ENCODE peak calls at places on chromosomes 12 and 14, in five cellular contexts. Y is Calu3, X is mucosa of descending colon, O is WTC11, R is fibroblast of mammary gland. C is an unnamed sample.

GRCh38 chr12:15423629-15424028 is 101.3 kb downstream of the PTPRO start:
- DNase-seq in Y (no peak), X (no peak), O (no peak), R (peak; percentile 66), C (no peak)

GRCh38 chr12:43105426-43105981 is 446.5 kb downstream of the ADAMTS20 start:
- DNase-seq in Y (no peak), X (no peak), O (no peak), R (no peak), C (no peak)

GRCh38 chr12:124109760-124110159 is 136.7 kb downstream of the ZNF664 start:
- DNase-seq in Y (peak; percentile 18), X (no peak), O (peak; percentile 51), R (peak; percentile 20), C (peak; percentile 9)

GRCh38 chr14:24339284-24340151 is at the start of gene RIPK3:
- DNase-seq in Y (peak; percentile 60), X (peak; percentile 93), O (peak; percentile 68), R (no peak), C (no peak)

GRCh38 chr14:55071870-55072640 is 20.6 kb downstream of the MAPK1IP1L start:
- DNase-seq in Y (no peak), X (no peak), O (no peak), R (peak; percentile 92), C (peak; percentile 99)

GRCh38 chr14:74085828-74086227 is 1.1 kb downstream of the LIN52 start:
- DNase-seq in Y (no peak), X (no peak), O (no peak), R (no peak), C (no peak)

GRCh38 chr12:69254046-69254445 is 14.7 kb downstream of the CPSF6 start:
- DNase-seq in Y (no peak), X (peak; percentile 14), O (no peak), R (peak; percentile 67), C (peak; percentile 38)

GRCh38 chr14:100159107-100159864 is at the start of gene DEGS2:
- DNase-seq in Y (peak; percentile 59), X (peak; percentile 81), O (peak; percentile 78), R (no peak), C (no peak)

GRCh38 chr12:121990692-121991603 is 30.7 kb upstream of the BCL7A start:
- DNase-seq in Y (no peak), X (no peak), O (no peak), R (peak; percentile 51), C (peak; percentile 24)

GRCh38 chr12:51389302-51389999 is 1.8 kb downstream of the GALNT6 start:
- DNase-seq in Y (no peak), X (peak; percentile 51), O (no peak), R (peak; percentile 50), C (peak; percentile 50)

GRCh38 chr12:53251477-53252348 is 16.4 kb upstream of the ESPL1 start:
- DNase-seq in Y (peak; percentile 67), X (peak; percentile 79), O (peak; percentile 86), R (peak; percentile 62), C (peak; percentile 56)

GRCh38 chr14:50067723-50068495 is 48.5 kb downstream of the VCPKMT start:
- DNase-seq in Y (peak; percentile 66), X (peak; percentile 50), O (no peak), R (peak; percentile 76), C (peak; percentile 64)

GRCh38 chr14:57871487-57872080 is 5.7 kb upstream of the SLC35F4 start:
- DNase-seq in Y (peak; percentile 57), X (peak; percentile 18), O (peak; percentile 53), R (peak; percentile 82), C (peak; percentile 36)

GRCh38 chr12:47818382-47818700 is 1.4 kb downstream of the HDAC7 start:
- DNase-seq in Y (no peak), X (no peak), O (no peak), R (no peak), C (no peak)

GRCh38 chr14:48275301-48275700 is 599.9 kb upstream of the MDGA2 start:
- DNase-seq in Y (no peak), X (no peak), O (no peak), R (no peak), C (no peak)

GRCh38 chr12:8697120-8697475 is 693 bp upstream of the RIMKLB start:
- DNase-seq in Y (no peak), X (no peak), O (no peak), R (peak; percentile 34), C (peak; percentile 53)

GRCh38 chr14:106803379-106803778 is 1277.0 kb downstream of the TMEM121 start:
- DNase-seq in Y (no peak), X (no peak), O (no peak), R (no peak), C (no peak)

GRCh38 chr12:110247340-110248095 is 33.5 kb upstream of the ATP2A2 start:
- DNase-seq in Y (peak; percentile 82), X (peak; percentile 84), O (no peak), R (no peak), C (no peak)

GRCh38 chr14:72610096-72610830 is 283.6 kb downstream of the DPF3 start:
- DNase-seq in Y (no peak), X (no peak), O (no peak), R (no peak), C (no peak)

DNA sequence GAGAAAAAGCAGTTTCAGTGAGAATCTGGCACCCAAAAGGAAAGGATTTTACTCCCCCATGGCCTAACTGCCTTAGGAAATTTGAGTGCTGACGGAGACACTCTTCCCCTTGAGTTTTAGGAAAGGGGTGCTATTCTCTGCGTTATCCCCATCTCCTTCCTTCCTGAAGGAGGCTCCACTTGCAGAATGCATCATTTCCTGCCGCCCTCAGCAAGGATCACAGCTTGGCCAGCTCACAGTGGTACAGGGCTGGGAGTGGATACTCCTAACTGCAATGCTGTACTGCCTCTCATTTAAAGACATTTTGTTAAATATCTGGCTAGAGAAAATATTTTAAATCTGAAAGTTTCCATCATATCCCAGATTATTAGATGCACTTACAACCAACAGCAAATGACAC is 33.0 kb downstream of the RDH12 start:
- DNase-seq in Y (no peak), X (no peak), O (no peak), R (peak; percentile 9), C (peak; percentile 4)
- TF ChIP-seq CTCF in Y (no peak), X (no peak), O (no peak), R (no peak), C (peak; percentile 37)

GRCh38 chr14:103280278-103280917 is 53.6 kb upstream of the EIF5 start:
- DNase-seq in Y (no peak), X (no peak), O (no peak), R (peak; percentile 34), C (peak; percentile 17)

GRCh38 chr14:103282932-103283331 is 51.1 kb upstream of the EIF5 start:
- DNase-seq in Y (no peak), X (no peak), O (no peak), R (no peak), C (no peak)

GRCh38 chr14:103283916-103284315 is 50.1 kb upstream of the EIF5 start:
- DNase-seq in Y (no peak), X (no peak), O (no peak), R (no peak), C (no peak)

GRCh38 chr14:103279129-103280025 is 54.7 kb upstream of the EIF5 start:
- DNase-seq in Y (no peak), X (no peak), O (peak; percentile 52), R (no peak), C (no peak)

DNA sequence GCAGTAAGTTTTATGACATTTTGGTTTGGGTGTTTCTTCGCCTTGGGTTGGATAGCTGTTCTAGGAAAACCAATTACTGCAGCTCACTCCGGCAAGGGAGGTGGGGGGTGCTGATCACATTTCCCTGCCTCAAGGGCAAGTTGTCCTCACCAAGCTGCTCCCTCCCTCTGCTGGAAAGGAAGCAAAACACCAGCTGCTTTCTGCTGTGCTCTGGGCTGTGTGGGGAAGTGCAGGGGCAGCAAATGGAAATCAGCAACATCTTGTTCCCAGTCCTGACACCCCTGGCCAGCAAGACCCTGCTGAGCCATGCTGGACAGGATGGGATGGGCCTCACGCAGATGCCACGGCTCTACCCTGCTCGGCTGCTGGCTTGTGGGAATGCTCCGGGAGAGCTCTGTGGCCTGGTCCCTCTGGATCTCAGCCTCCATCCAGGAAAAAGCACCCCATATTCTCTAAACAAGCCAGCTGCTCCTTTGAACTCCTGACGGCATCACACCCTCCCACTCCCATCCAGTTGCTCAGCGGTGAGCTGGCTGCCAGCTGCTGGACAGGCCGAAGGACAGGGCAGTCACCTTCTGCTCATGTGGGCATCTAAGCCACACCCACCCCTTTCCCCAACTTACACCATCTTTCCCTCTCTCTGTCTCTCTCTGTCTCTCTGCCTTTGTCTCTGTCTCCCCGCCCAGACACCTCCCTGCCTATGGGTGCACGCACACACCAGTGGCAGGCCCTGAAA is 52.4 kb upstream of the EIF5 start:
- DNase-seq in Y (peak; percentile 71), X (peak; percentile 53), O (peak; percentile 59), R (peak; percentile 49), C (peak; percentile 60)
- TF ChIP-seq CTCF in Y (peak; percentile 38), X (no peak), O (no peak), R (peak; percentile 50), C (peak; percentile 67)

DNA sequence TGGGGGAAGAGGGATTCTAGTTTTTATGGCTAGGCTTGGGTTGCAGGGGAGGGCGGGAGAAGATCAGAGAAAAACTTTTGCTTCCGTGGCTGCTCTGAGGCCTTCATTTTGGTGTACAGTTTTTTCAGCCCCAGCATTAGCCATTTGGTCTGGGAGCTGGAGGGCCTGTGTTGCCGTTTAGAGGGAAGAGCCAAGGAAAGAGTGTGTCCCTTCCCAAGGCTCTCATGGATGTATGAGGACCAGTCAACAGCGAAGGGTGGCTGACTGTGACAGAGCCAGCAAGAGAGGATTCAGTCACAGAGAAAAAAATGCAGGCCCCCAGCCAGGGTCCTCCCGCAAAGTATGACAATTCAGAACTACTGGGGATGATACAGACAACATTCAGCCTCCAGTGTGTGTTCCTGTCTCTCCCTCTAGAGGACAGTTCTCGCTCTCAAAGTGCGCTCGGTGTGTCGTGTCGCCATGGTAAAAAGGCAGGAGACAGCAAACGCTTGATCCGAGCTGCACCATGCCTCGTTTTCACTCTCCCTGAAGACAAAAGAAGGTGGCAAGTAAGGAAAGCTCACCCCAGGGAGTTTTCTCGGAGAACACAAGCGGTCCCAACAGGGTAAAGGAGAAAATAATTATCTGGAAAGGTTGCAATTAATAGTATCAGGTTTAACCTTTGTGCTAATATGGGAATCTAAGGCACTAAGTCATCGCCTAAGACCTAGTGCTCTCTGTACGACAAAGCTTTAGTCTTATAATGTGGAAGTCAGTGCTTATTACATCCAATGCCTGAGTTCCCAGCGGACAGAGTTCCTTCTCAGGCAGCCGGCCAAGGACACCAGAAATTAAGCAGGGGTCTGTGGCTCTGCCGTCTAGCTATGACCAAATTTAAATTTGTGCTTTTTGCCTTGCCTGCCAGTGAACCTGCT is 157.3 kb upstream of the PLXNC1 start:
- DNase-seq in Y (no peak), X (peak; percentile 30), O (peak; percentile 57), R (peak; percentile 51), C (peak; percentile 55)
- TF ChIP-seq CTCF in Y (no peak), X (no peak), O (no peak), R (peak; percentile 43), C (peak; percentile 63)

GRCh38 chr12:6646276-6647082 is 753 bp downstream of the ACRBP start:
- DNase-seq in Y (no peak), X (no peak), O (peak; percentile 33), R (no peak), C (no peak)

GRCh38 chr12:6643569-6644256 is 3.5 kb downstream of the ACRBP start:
- DNase-seq in Y (no peak), X (no peak), O (no peak), R (no peak), C (no peak)

GRCh38 chr12:6647083-6647604 is at the start of gene ACRBP:
- DNase-seq in Y (no peak), X (peak; percentile 84), O (peak; percentile 76), R (peak; percentile 60), C (no peak)

GRCh38 chr12:6644257-6644596 is 3.0 kb downstream of the ACRBP start:
- DNase-seq in Y (no peak), X (no peak), O (no peak), R (no peak), C (no peak)

DNA sequence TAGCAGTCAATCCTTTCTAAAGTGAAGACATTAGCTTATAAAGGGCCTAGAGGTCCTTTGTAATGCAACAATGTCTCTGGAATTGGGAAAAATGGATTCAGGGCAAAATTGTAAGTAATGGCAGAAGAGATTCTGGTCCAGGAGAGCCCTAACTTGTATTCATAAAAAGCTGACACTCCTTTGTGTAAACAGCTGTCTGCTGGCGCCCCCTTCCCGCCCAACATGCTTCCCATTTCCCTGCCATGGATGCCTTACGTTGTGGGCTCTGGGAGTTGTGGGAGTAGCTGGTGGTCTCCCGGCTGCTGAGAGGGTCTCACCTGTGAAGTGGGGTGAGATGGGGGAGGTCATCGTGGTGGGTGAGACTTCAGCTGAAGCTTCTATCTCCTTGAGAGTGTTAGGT is 2.3 kb downstream of the ACRBP start:
- DNase-seq in Y (no peak), X (peak; percentile 74), O (peak; percentile 51), R (no peak), C (no peak)
- TF ChIP-seq CTCF in Y (no peak), X (no peak), O (no peak), R (peak; percentile 6), C (no peak)

C was measured in HFFc6.